ENCODE peak calls at places on chromosomes 7 and 10, in eight cellular contexts. One of them, this sample, is unnamed.

GRCh38 chr7:156827587-156828203 is 65.3 kb downstream of the LMBR1 start:
- DNase-seq in cardiac muscle cell: peak
- DNase-seq in neural progenitor cell: peak
- DNase-seq in myocyte: peak
- DNase-seq in GDM1: no peak
- DNase-seq in activated CD8-positive, alpha-beta memory T cell treated with anti-CD3 and anti-CD28 coated beads, Interleukin-2, amount 50 U/mL, for 4 hours: no peak
- DNase-seq in HFFc6: peak
- DNase-seq in activated naive CD8-positive, alpha-beta T cell treated with anti-CD3 and anti-CD28 coated beads for 36 hours: no peak
- DNase-seq in this sample: peak

GRCh38 chr7:30428586-30429530 is 49.7 kb downstream of the NOD1 start:
- DNase-seq in neural progenitor cell: no peak
- DNase-seq in cardiac muscle cell: no peak
- DNase-seq in GDM1: peak
- DNase-seq in myocyte: no peak
- DNase-seq in activated naive CD8-positive, alpha-beta T cell treated with anti-CD3 and anti-CD28 coated beads for 36 hours: no peak
- DNase-seq in activated CD8-positive, alpha-beta memory T cell treated with anti-CD3 and anti-CD28 coated beads, Interleukin-2, amount 50 U/mL, for 4 hours: no peak
- DNase-seq in HFFc6: no peak
- DNase-seq in this sample: no peak

GRCh38 chr10:75402486-75403143 is 1.1 kb upstream of the ZNF503 start:
- DNase-seq in GDM1: no peak
- DNase-seq in neural progenitor cell: peak
- DNase-seq in activated CD8-positive, alpha-beta memory T cell treated with anti-CD3 and anti-CD28 coated beads, Interleukin-2, amount 50 U/mL, for 4 hours: no peak
- DNase-seq in activated naive CD8-positive, alpha-beta T cell treated with anti-CD3 and anti-CD28 coated beads for 36 hours: no peak
- DNase-seq in myocyte: no peak
- DNase-seq in HFFc6: no peak
- DNase-seq in cardiac muscle cell: no peak
- DNase-seq in this sample: no peak

GRCh38 chr10:11529276-11529675 is 82.2 kb downstream of the USP6NL start:
- DNase-seq in activated naive CD8-positive, alpha-beta T cell treated with anti-CD3 and anti-CD28 coated beads for 36 hours: no peak
- DNase-seq in neural progenitor cell: no peak
- DNase-seq in myocyte: no peak
- DNase-seq in cardiac muscle cell: no peak
- DNase-seq in HFFc6: no peak
- DNase-seq in activated CD8-positive, alpha-beta memory T cell treated with anti-CD3 and anti-CD28 coated beads, Interleukin-2, amount 50 U/mL, for 4 hours: no peak
- DNase-seq in GDM1: no peak
- DNase-seq in this sample: no peak

GRCh38 chr10:51073461-51074237 is 638 bp upstream of the PRKG1 start:
- DNase-seq in activated CD8-positive, alpha-beta memory T cell treated with anti-CD3 and anti-CD28 coated beads, Interleukin-2, amount 50 U/mL, for 4 hours: no peak
- DNase-seq in HFFc6: no peak
- DNase-seq in neural progenitor cell: no peak
- DNase-seq in activated naive CD8-positive, alpha-beta T cell treated with anti-CD3 and anti-CD28 coated beads for 36 hours: peak
- DNase-seq in cardiac muscle cell: peak
- DNase-seq in myocyte: peak
- DNase-seq in GDM1: no peak
- DNase-seq in this sample: no peak

GRCh38 chr7:42914009-42914725 is 2.3 kb upstream of the C7orf25 start:
- DNase-seq in GDM1: no peak
- DNase-seq in neural progenitor cell: no peak
- DNase-seq in activated CD8-positive, alpha-beta memory T cell treated with anti-CD3 and anti-CD28 coated beads, Interleukin-2, amount 50 U/mL, for 4 hours: no peak
- DNase-seq in cardiac muscle cell: peak
- DNase-seq in activated naive CD8-positive, alpha-beta T cell treated with anti-CD3 and anti-CD28 coated beads for 36 hours: no peak
- DNase-seq in HFFc6: peak
- DNase-seq in myocyte: no peak
- DNase-seq in this sample: peak

GRCh38 chr7:26658080-26658697 is 206.2 kb downstream of the SKAP2 start:
- DNase-seq in cardiac muscle cell: no peak
- DNase-seq in activated CD8-positive, alpha-beta memory T cell treated with anti-CD3 and anti-CD28 coated beads, Interleukin-2, amount 50 U/mL, for 4 hours: no peak
- DNase-seq in neural progenitor cell: peak
- DNase-seq in myocyte: no peak
- DNase-seq in GDM1: no peak
- DNase-seq in activated naive CD8-positive, alpha-beta T cell treated with anti-CD3 and anti-CD28 coated beads for 36 hours: no peak
- DNase-seq in HFFc6: no peak
- DNase-seq in this sample: no peak

GRCh38 chr10:126380352-126381076 is 7.8 kb downstream of the ADAM12 start:
- DNase-seq in activated naive CD8-positive, alpha-beta T cell treated with anti-CD3 and anti-CD28 coated beads for 36 hours: no peak
- DNase-seq in HFFc6: no peak
- DNase-seq in cardiac muscle cell: no peak
- DNase-seq in activated CD8-positive, alpha-beta memory T cell treated with anti-CD3 and anti-CD28 coated beads, Interleukin-2, amount 50 U/mL, for 4 hours: no peak
- DNase-seq in neural progenitor cell: no peak
- DNase-seq in myocyte: peak
- DNase-seq in GDM1: no peak
- DNase-seq in this sample: no peak

GRCh38 chr7:132368246-132368900 is 207.9 kb downstream of the PLXNA4 start:
- DNase-seq in cardiac muscle cell: no peak
- DNase-seq in activated CD8-positive, alpha-beta memory T cell treated with anti-CD3 and anti-CD28 coated beads, Interleukin-2, amount 50 U/mL, for 4 hours: no peak
- DNase-seq in neural progenitor cell: no peak
- DNase-seq in HFFc6: no peak
- DNase-seq in myocyte: no peak
- DNase-seq in activated naive CD8-positive, alpha-beta T cell treated with anti-CD3 and anti-CD28 coated beads for 36 hours: no peak
- DNase-seq in GDM1: no peak
- DNase-seq in this sample: no peak

GRCh38 chr10:2037966-2038493 is 300.7 kb upstream of the ADARB2 start:
- DNase-seq in GDM1: peak
- DNase-seq in neural progenitor cell: no peak
- DNase-seq in cardiac muscle cell: no peak
- DNase-seq in activated naive CD8-positive, alpha-beta T cell treated with anti-CD3 and anti-CD28 coated beads for 36 hours: no peak
- DNase-seq in HFFc6: no peak
- DNase-seq in activated CD8-positive, alpha-beta memory T cell treated with anti-CD3 and anti-CD28 coated beads, Interleukin-2, amount 50 U/mL, for 4 hours: no peak
- DNase-seq in myocyte: no peak
- DNase-seq in this sample: no peak

GRCh38 chr7:151632750-151633515 is 113.2 kb upstream of the RHEB start:
- DNase-seq in activated CD8-positive, alpha-beta memory T cell treated with anti-CD3 and anti-CD28 coated beads, Interleukin-2, amount 50 U/mL, for 4 hours: peak
- DNase-seq in GDM1: peak
- DNase-seq in myocyte: no peak
- DNase-seq in neural progenitor cell: peak
- DNase-seq in HFFc6: no peak
- DNase-seq in activated naive CD8-positive, alpha-beta T cell treated with anti-CD3 and anti-CD28 coated beads for 36 hours: peak
- DNase-seq in cardiac muscle cell: peak
- DNase-seq in this sample: peak

GRCh38 chr7:66050337-66050957 is 25.2 kb upstream of the ASL start:
- DNase-seq in neural progenitor cell: no peak
- DNase-seq in myocyte: no peak
- DNase-seq in GDM1: no peak
- DNase-seq in activated naive CD8-positive, alpha-beta T cell treated with anti-CD3 and anti-CD28 coated beads for 36 hours: no peak
- DNase-seq in activated CD8-positive, alpha-beta memory T cell treated with anti-CD3 and anti-CD28 coated beads, Interleukin-2, amount 50 U/mL, for 4 hours: no peak
- DNase-seq in cardiac muscle cell: no peak
- DNase-seq in HFFc6: no peak
- DNase-seq in this sample: no peak

GRCh38 chr7:68199951-68200660 is 1203.5 kb downstream of the TYW1 start:
- DNase-seq in neural progenitor cell: no peak
- DNase-seq in GDM1: no peak
- DNase-seq in activated CD8-positive, alpha-beta memory T cell treated with anti-CD3 and anti-CD28 coated beads, Interleukin-2, amount 50 U/mL, for 4 hours: no peak
- DNase-seq in cardiac muscle cell: no peak
- DNase-seq in myocyte: no peak
- DNase-seq in activated naive CD8-positive, alpha-beta T cell treated with anti-CD3 and anti-CD28 coated beads for 36 hours: no peak
- DNase-seq in HFFc6: no peak
- DNase-seq in this sample: no peak

GRCh38 chr7:44320794-44321371 is 4.5 kb downstream of the CAMK2B start:
- DNase-seq in HFFc6: no peak
- DNase-seq in neural progenitor cell: no peak
- DNase-seq in GDM1: no peak
- DNase-seq in myocyte: peak
- DNase-seq in activated CD8-positive, alpha-beta memory T cell treated with anti-CD3 and anti-CD28 coated beads, Interleukin-2, amount 50 U/mL, for 4 hours: no peak
- DNase-seq in cardiac muscle cell: no peak
- DNase-seq in activated naive CD8-positive, alpha-beta T cell treated with anti-CD3 and anti-CD28 coated beads for 36 hours: no peak
- DNase-seq in this sample: no peak

GRCh38 chr10:132511092-132511491 is 26.5 kb upstream of the INPP5A start:
- DNase-seq in GDM1: no peak
- DNase-seq in myocyte: no peak
- DNase-seq in activated naive CD8-positive, alpha-beta T cell treated with anti-CD3 and anti-CD28 coated beads for 36 hours: no peak
- DNase-seq in cardiac muscle cell: no peak
- DNase-seq in HFFc6: no peak
- DNase-seq in activated CD8-positive, alpha-beta memory T cell treated with anti-CD3 and anti-CD28 coated beads, Interleukin-2, amount 50 U/mL, for 4 hours: no peak
- DNase-seq in neural progenitor cell: no peak
- DNase-seq in this sample: no peak

GRCh38 chr7:50595538-50596102 is 30.4 kb upstream of the DDC start:
- DNase-seq in neural progenitor cell: peak
- DNase-seq in activated CD8-positive, alpha-beta memory T cell treated with anti-CD3 and anti-CD28 coated beads, Interleukin-2, amount 50 U/mL, for 4 hours: no peak
- DNase-seq in myocyte: peak
- DNase-seq in HFFc6: peak
- DNase-seq in cardiac muscle cell: peak
- DNase-seq in GDM1: no peak
- DNase-seq in activated naive CD8-positive, alpha-beta T cell treated with anti-CD3 and anti-CD28 coated beads for 36 hours: no peak
- DNase-seq in this sample: peak

GRCh38 chr7:108263364-108263951 is 133.3 kb upstream of the LAMB4 start:
- DNase-seq in activated CD8-positive, alpha-beta memory T cell treated with anti-CD3 and anti-CD28 coated beads, Interleukin-2, amount 50 U/mL, for 4 hours: no peak
- DNase-seq in cardiac muscle cell: no peak
- DNase-seq in GDM1: no peak
- DNase-seq in activated naive CD8-positive, alpha-beta T cell treated with anti-CD3 and anti-CD28 coated beads for 36 hours: no peak
- DNase-seq in neural progenitor cell: no peak
- DNase-seq in HFFc6: no peak
- DNase-seq in myocyte: peak
- DNase-seq in this sample: no peak

GRCh38 chr10:115171392-115171960 is 78.3 kb downstream of the ATRNL1 start:
- DNase-seq in neural progenitor cell: peak
- DNase-seq in cardiac muscle cell: peak
- DNase-seq in activated naive CD8-positive, alpha-beta T cell treated with anti-CD3 and anti-CD28 coated beads for 36 hours: no peak
- DNase-seq in HFFc6: no peak
- DNase-seq in GDM1: no peak
- DNase-seq in activated CD8-positive, alpha-beta memory T cell treated with anti-CD3 and anti-CD28 coated beads, Interleukin-2, amount 50 U/mL, for 4 hours: no peak
- DNase-seq in myocyte: peak
- DNase-seq in this sample: peak

GRCh38 chr10:77201135-77202111 is 436.2 kb downstream of the KCNMA1 start:
- DNase-seq in activated CD8-positive, alpha-beta memory T cell treated with anti-CD3 and anti-CD28 coated beads, Interleukin-2, amount 50 U/mL, for 4 hours: no peak
- DNase-seq in HFFc6: no peak
- DNase-seq in activated naive CD8-positive, alpha-beta T cell treated with anti-CD3 and anti-CD28 coated beads for 36 hours: no peak
- DNase-seq in myocyte: no peak
- DNase-seq in neural progenitor cell: no peak
- DNase-seq in GDM1: no peak
- DNase-seq in cardiac muscle cell: peak
- DNase-seq in this sample: no peak